ENCODE peak calls at places on chromosomes 2 and 18, in seven cellular contexts. S is NCI-H1930; C is HS-27A; O is A172; F is cardiac fibroblast; M is effector memory CD8-positive, alpha-beta T cell; R is CD4-positive, CD25-positive, alpha-beta regulatory T cell. A is an unnamed sample.
A peak's percentile ranks its signal among the peaks of the same experiment; 100 is the strongest.

GRCh38 chr2:233414273-233414654 is 60.0 kb downstream of the DGKD start:
- DNase-seq in O (peak; percentile 77), F (no peak), M (no peak), C (no peak), R (no peak), S (no peak), A (no peak)

GRCh38 chr2:45734952-45735351 is 83.5 kb downstream of the PRKCE start:
- DNase-seq in C (no peak), F (no peak), S (no peak), M (no peak), O (no peak), R (no peak), A (no peak)

GRCh38 chr2:160214461-160215055 is 14.5 kb upstream of the ITGB6 start:
- DNase-seq in M (no peak), S (no peak), R (no peak), O (peak; percentile 97), C (no peak), F (peak; percentile 96), A (no peak)

GRCh38 chr2:24456610-24457556 is 34.2 kb upstream of the NCOA1 start:
- DNase-seq in R (no peak), F (peak; percentile 79), M (no peak), O (peak; percentile 86), C (peak; percentile 17), S (no peak), A (no peak)

GRCh38 chr2:230000118-230000841 is 68.4 kb downstream of the SLC16A14 start:
- DNase-seq in F (no peak), O (no peak), M (no peak), S (no peak), R (no peak), C (no peak), A (no peak)

GRCh38 chr2:158953926-158954763 is 14.3 kb upstream of the TANC1 start:
- DNase-seq in M (no peak), R (no peak), O (peak; percentile 88), F (peak; percentile 95), S (peak; percentile 47), C (no peak), A (peak; percentile 86)

GRCh38 chr2:128502638-128503246 is 184.1 kb upstream of the HS6ST1 start:
- DNase-seq in S (no peak), M (no peak), R (no peak), F (no peak), O (no peak), C (no peak), A (peak; percentile 2)

GRCh38 chr18:68701353-68701752 is 13.6 kb downstream of the TMX3 start:
- DNase-seq in O (no peak), M (no peak), R (no peak), C (no peak), S (no peak), F (no peak), A (no peak)

GRCh38 chr2:218754781-218755180 is 27.2 kb upstream of the CYP27A1 start:
- DNase-seq in F (no peak), S (no peak), R (no peak), C (no peak), M (no peak), O (no peak), A (no peak)

GRCh38 chr2:234840336-234840735 is 111.5 kb upstream of the SH3BP4 start:
- DNase-seq in R (no peak), S (no peak), M (no peak), F (peak; percentile 97), O (peak; percentile 97), C (peak; percentile 49), A (no peak)

GRCh38 chr18:55998071-55998522 is 410.1 kb upstream of the TCF4 start:
- DNase-seq in F (peak; percentile 17), O (no peak), C (no peak), M (no peak), R (no peak), S (no peak), A (peak; percentile 20)

GRCh38 chr2:136117391-136117841 is 533 bp downstream of the CXCR4 start:
- DNase-seq in F (peak; percentile 51), S (peak; percentile 62), O (no peak), R (peak; percentile 27), M (no peak), C (no peak), A (peak; percentile 76)

GRCh38 chr2:79619976-79620375 is 107.1 kb downstream of the CTNNA2 start:
- DNase-seq in M (no peak), F (no peak), S (no peak), C (no peak), R (no peak), O (peak; percentile 2), A (no peak)

GRCh38 chr18:22556271-22556990 is 138.7 kb upstream of the CTAGE1 start:
- DNase-seq in C (no peak), S (no peak), R (no peak), M (no peak), O (no peak), F (no peak), A (peak; percentile 52)

GRCh38 chr2:181312515-181312927 is 144.7 kb upstream of the ITGA4 start:
- DNase-seq in R (no peak), M (peak; percentile 30), C (no peak), F (no peak), O (no peak), S (no peak), A (no peak)

GRCh38 chr2:218981390-218982311 is 3.3 kb downstream of the FEV start:
- DNase-seq in O (no peak), F (no peak), C (no peak), M (no peak), S (no peak), R (peak; percentile 17), A (no peak)

GRCh38 chr2:224948859-224949258 is 93.4 kb downstream of the DOCK10 start:
- DNase-seq in O (peak; percentile 57), F (peak; percentile 75), C (no peak), R (no peak), S (no peak), M (no peak), A (no peak)

GRCh38 chr2:215950009-215950408 is 63.3 kb downstream of the MREG start:
- DNase-seq in S (no peak), M (no peak), O (peak; percentile 50), C (no peak), R (no peak), F (peak; percentile 75), A (no peak)

GRCh38 chr2:25617948-25618646 is 55.3 kb downstream of the DTNB start:
- DNase-seq in O (peak; percentile 55), M (no peak), S (no peak), C (peak; percentile 36), R (no peak), F (peak; percentile 94), A (no peak)

GRCh38 chr2:112821142-112821541 is 15.4 kb downstream of the IL1B start:
- DNase-seq in O (no peak), M (no peak), C (no peak), S (no peak), F (no peak), R (no peak), A (no peak)

GRCh38 chr2:237860273-237860935 is 981 bp downstream of the RAMP1 start:
- DNase-seq in F (no peak), C (no peak), O (no peak), M (no peak), S (no peak), R (no peak), A (peak; percentile 69)

GRCh38 chr2:45024600-45025291 is 15.5 kb upstream of the SIX2 start:
- DNase-seq in F (peak; percentile 97), M (no peak), C (peak; percentile 97), O (peak; percentile 98), S (no peak), R (no peak), A (peak; percentile 71)

GRCh38 chr18:40534748-40535147 is 1420.3 kb upstream of the PIK3C3 start:
- DNase-seq in S (no peak), R (no peak), F (peak; percentile 42), C (no peak), M (no peak), O (peak; percentile 21), A (no peak)

GRCh38 chr2:71831208-71831577 is 316.5 kb downstream of the CYP26B1 start:
- DNase-seq in R (no peak), S (no peak), M (no peak), O (peak; percentile 87), F (peak; percentile 79), C (peak; percentile 64), A (no peak)

GRCh38 chr18:57559311-57559710 is 27.2 kb downstream of the FECH start:
- DNase-seq in F (no peak), S (no peak), M (no peak), R (no peak), O (no peak), C (no peak), A (no peak)

A was measured in pancreas.